ENCODE peak calls at places on chromosome 11, in ten cellular contexts. H is heart right ventricle, M is thoracic aorta, W is left ventricle myocardium inferior, T is MM.1S, K is neural progenitor cell, B is Peyer's patch, X is H1, U is psoas muscle, O is IMR-90. E is an unnamed sample.

GRCh38 chr11:20131744-20132666 is 28.3 kb downstream of the DBX1 start:
- DNase-seq in T (peak; percentile 45), K (peak; percentile 74), X (peak; percentile 85), H (peak; percentile 51), O (peak; percentile 55), M (no peak), W (peak; percentile 59), B (peak; percentile 19), U (peak; percentile 60), E (no peak)

GRCh38 chr11:117759305-117759704 is 37.7 kb downstream of the DSCAML1 start:
- DNase-seq in W (no peak), X (peak; percentile 53), T (no peak), B (no peak), H (no peak), M (no peak), O (no peak), U (no peak), K (no peak), E (no peak)

GRCh38 chr11:88494857-88495256 is 157.3 kb upstream of the CTSC start:
- DNase-seq in X (no peak), T (no peak), O (no peak), B (no peak), M (no peak), H (no peak), W (no peak), K (peak; percentile 24), U (no peak), E (no peak)

GRCh38 chr11:65491614-65492386 is 7.0 kb upstream of the MALAT1 start:
- DNase-seq in X (peak; percentile 64), M (peak; percentile 84), U (peak; percentile 92), W (peak; percentile 79), O (peak; percentile 98), T (no peak), K (peak; percentile 86), H (peak; percentile 76), B (no peak), E (peak; percentile 98)

GRCh38 chr11:27392715-27393114 is 29.7 kb upstream of the CCDC34 start:
- DNase-seq in U (no peak), W (no peak), M (no peak), O (peak; percentile 90), H (no peak), X (no peak), B (no peak), K (peak; percentile 72), T (no peak), E (no peak)

GRCh38 chr11:119666061-119666460 is 62.9 kb downstream of the NECTIN1 start:
- DNase-seq in H (no peak), B (no peak), W (no peak), X (no peak), K (no peak), M (no peak), O (no peak), T (no peak), U (no peak), E (no peak)

GRCh38 chr11:33674035-33674814 is 26.4 kb downstream of the C11orf91 start:
- DNase-seq in O (peak; percentile 86), K (no peak), M (no peak), H (no peak), B (no peak), X (no peak), T (no peak), W (no peak), U (no peak), E (peak; percentile 57)

GRCh38 chr11:113519989-113520613 is 44.9 kb upstream of the DRD2 start:
- DNase-seq in T (no peak), K (no peak), M (no peak), B (no peak), X (no peak), W (no peak), U (no peak), O (no peak), H (no peak), E (peak; percentile 35)

GRCh38 chr11:76542436-76542835 is 97.6 kb downstream of the EMSY start:
- DNase-seq in O (no peak), H (no peak), W (no peak), X (no peak), K (no peak), U (no peak), B (no peak), T (no peak), M (no peak), E (no peak)

GRCh38 chr11:77152846-77153245 is 24.8 kb downstream of the MYO7A start:
- DNase-seq in B (no peak), X (no peak), K (no peak), T (no peak), M (no peak), O (peak; percentile 18), H (no peak), U (peak; percentile 35), W (no peak), E (no peak)

GRCh38 chr11:9015677-9016076 is 11.9 kb upstream of the NRIP3 start:
- DNase-seq in M (no peak), O (peak; percentile 78), W (peak; percentile 29), T (peak; percentile 83), X (peak; percentile 64), H (no peak), K (peak; percentile 89), U (peak; percentile 66), B (peak; percentile 49), E (peak; percentile 78)

GRCh38 chr11:87251560-87251959 is 213.8 kb downstream of the TMEM135 start:
- DNase-seq in B (no peak), M (no peak), K (no peak), H (no peak), O (peak; percentile 13), U (no peak), W (no peak), X (no peak), T (no peak), E (no peak)
- H3K27ac ChIP-seq in B (no peak overlapping the region), M (no peak overlapping the region), K (no peak overlapping the region), H (no peak overlapping the region), O (no peak overlapping the region), U (no peak overlapping the region), W (no peak overlapping the region), X (no peak overlapping the region), T (no peak overlapping the region), E (no peak overlapping the region)

DNA sequence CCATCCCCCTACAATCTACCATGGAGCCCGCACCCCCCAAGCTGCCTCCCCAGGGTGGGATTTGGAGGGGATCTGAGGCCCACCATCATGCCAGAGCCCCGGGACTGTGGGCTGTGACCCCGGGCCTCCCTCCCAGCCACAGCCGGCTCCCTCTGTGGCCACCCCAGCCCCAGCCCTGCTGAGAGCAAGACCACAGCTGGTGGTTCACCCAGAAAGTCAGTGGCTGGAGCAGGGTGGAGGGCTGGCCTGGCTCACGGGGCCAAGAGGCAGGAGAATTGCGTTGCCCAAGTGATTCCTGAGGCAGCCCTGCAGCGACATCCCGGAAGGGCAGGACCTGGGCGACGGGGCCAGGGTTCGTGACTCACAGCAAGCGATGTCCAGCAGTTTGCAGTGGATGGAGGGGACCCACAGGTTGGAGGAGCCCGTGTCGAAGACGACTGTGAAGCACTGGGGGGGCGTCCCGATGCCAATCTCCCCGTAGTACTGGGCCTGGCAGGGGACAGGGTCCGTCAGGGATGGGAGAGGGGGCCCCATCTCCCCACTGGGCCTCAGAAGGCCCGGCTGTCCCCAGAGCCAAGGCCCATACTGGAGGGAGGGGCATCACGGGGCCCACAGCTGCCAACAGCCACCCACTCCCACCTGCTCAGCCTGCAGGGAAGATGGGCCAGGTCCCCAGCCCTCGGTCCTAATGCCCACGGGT is 4.4 kb downstream of the CTSD start:
- DNase-seq in B (no peak), H (no peak), U (peak; percentile 48), K (no peak), W (no peak), X (no peak), O (no peak), M (no peak), T (no peak), E (no peak)
- H3K4me3 ChIP-seq in B (peak overlapping the region; percentile 90), H (peak overlapping the region; percentile 87), U (peak overlapping the region; percentile 100), K (no peak overlapping the region), W (peak overlapping the region; percentile 99), X (no peak overlapping the region), O (no peak overlapping the region), M (peak overlapping the region; percentile 14), T (no peak overlapping the region), E (peak overlapping the region; percentile 98)

GRCh38 chr11:1868636-1869291 is 15.9 kb downstream of the LSP1 start:
- DNase-seq in X (no peak), O (no peak), W (peak; percentile 59), T (no peak), H (peak; percentile 61), K (no peak), B (no peak), M (no peak), U (peak; percentile 86), E (no peak)

GRCh38 chr11:1870326-1870696 is 17.4 kb downstream of the LSP1 start:
- DNase-seq in U (no peak), T (no peak), X (no peak), M (no peak), K (no peak), W (peak; percentile 19), O (no peak), H (peak; percentile 15), B (no peak), E (no peak)

GRCh38 chr11:1868056-1868635 is 15.3 kb downstream of the LSP1 start:
- DNase-seq in X (no peak), H (peak; percentile 10), K (no peak), O (no peak), M (no peak), T (no peak), W (peak; percentile 15), B (no peak), U (peak; percentile 45), E (no peak)

GRCh38 chr11:1870721-1871466 is 18.0 kb downstream of the LSP1 start:
- DNase-seq in T (no peak), M (no peak), W (peak; percentile 49), X (no peak), B (no peak), U (peak; percentile 72), K (peak; percentile 45), H (peak; percentile 34), O (no peak), E (no peak)

DNA sequence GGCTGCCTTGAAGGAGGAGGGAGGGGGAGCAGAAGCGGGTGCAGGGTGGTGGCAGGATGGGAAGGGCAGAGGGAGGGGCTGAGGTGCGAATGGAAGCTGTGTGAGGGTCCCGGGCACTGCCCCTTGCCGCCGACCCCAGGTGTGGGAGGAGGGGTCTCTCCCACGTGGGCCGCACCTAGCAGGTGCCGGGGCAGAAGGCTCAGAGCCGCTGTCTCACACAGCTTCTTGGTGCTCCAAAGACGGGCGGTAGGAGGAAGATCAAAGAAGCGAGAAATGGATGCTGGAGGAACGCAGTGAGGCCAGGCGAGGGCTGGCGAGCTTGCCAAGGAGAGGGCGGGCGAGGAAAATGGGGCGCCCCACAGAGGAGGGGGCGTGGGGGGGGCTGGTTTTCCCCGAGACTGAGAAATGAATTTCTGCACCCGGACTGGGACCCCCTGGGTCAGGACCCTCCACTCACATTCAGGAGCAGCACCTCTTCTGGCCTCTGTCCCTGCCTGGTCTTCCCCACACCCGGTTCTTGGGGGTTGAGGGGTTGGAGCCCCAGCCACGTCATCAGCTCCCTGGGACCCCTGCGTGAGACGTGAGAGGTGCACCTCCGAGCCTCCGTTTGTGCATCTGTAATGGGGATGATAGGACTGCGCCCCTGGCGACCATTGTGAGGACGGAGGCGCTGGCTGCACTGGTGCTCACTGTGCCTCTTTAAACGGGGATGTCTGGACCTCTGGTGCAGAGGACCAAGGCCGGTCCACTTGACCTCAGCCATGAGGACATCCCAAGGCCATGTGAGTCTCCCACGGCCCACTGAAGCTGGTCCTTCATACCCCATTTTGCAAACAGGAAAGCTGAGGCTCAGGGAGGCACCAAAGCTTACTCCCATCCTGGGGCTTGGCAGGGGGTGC is 16.8 kb downstream of the LSP1 start:
- DNase-seq in U (peak; percentile 73), W (peak; percentile 30), B (no peak), T (no peak), M (no peak), O (no peak), K (peak; percentile 30), H (peak; percentile 31), X (no peak), E (no peak)
- TF ChIP-seq CTCF in U (peak; percentile 22), W (peak; percentile 43), B (no peak), T (no peak), M (no peak), O (no peak), K (peak; percentile 37), H (peak; percentile 14), X (peak; percentile 18), E (no peak)

GRCh38 chr11:102384419-102385052 is 37.5 kb downstream of the BIRC2 start:
- DNase-seq in H (peak; percentile 36), M (no peak), X (no peak), O (no peak), U (no peak), W (peak; percentile 71), T (no peak), B (no peak), K (peak; percentile 18), E (no peak)
- H3K27ac ChIP-seq in H (no peak overlapping the region), M (no peak overlapping the region), X (no peak overlapping the region), O (no peak overlapping the region), U (no peak overlapping the region), W (peak overlapping the region; percentile 75), T (no peak overlapping the region), B (no peak overlapping the region), K (peak overlapping the region; percentile 16), E (no peak overlapping the region)